ENCODE peak calls at places on chromosomes 6 and 20, in eight cellular contexts. O, Z, T, C, L, P, E and B are unnamed samples.

GRCh38 chr20:10953437-10953836 is 279.6 kb upstream of the JAG1 start:
- DNase-seq in E (no peak), C (no peak), P (no peak), T (no peak), O (no peak), L (no peak), Z (no peak), B (no peak)

GRCh38 chr20:9025643-9026042 is 43.2 kb upstream of the PLCB4 start:
- DNase-seq in L (no peak), C (no peak), P (peak; percentile 73), Z (peak; percentile 43), T (no peak), O (no peak), E (no peak), B (no peak)

GRCh38 chr20:62237772-62238568 is at the start of gene OSBPL2:
- DNase-seq in E (peak; percentile 97), L (peak; percentile 98), P (peak; percentile 99), C (peak; percentile 99), T (peak; percentile 100), O (peak; percentile 100), Z (peak; percentile 98), B (peak; percentile 99)

GRCh38 chr20:11935754-11936551 is 18.3 kb downstream of the BTBD3 start:
- DNase-seq in E (no peak), L (no peak), T (no peak), P (no peak), C (no peak), Z (no peak), O (no peak), B (no peak)

GRCh38 chr6:75397806-75398465 is 95.7 kb downstream of the FILIP1 start:
- DNase-seq in T (no peak), C (no peak), P (no peak), L (no peak), Z (peak; percentile 19), O (no peak), E (no peak), B (no peak)

GRCh38 chr20:36312724-36313441 is 6.7 kb downstream of the DLGAP4 start:
- DNase-seq in C (no peak), O (no peak), Z (no peak), P (no peak), T (no peak), L (no peak), E (no peak), B (no peak)

GRCh38 chr20:11777861-11778570 is 139.7 kb upstream of the BTBD3 start:
- DNase-seq in P (peak; percentile 54), O (no peak), L (no peak), E (no peak), Z (peak; percentile 60), C (no peak), T (no peak), B (no peak)

GRCh38 chr6:37936150-37936549 is 116.6 kb downstream of the ZFAND3 start:
- DNase-seq in T (no peak), P (no peak), E (no peak), L (no peak), C (no peak), Z (no peak), O (no peak), B (no peak)

GRCh38 chr6:167910652-167911051 is 83.9 kb downstream of the AFDN start:
- DNase-seq in C (no peak), E (no peak), Z (no peak), L (no peak), P (no peak), T (no peak), O (no peak), B (no peak)

GRCh38 chr6:89630488-89630887 is 8.1 kb downstream of the LYRM2 start:
- DNase-seq in O (peak; percentile 58), E (no peak), T (no peak), Z (no peak), P (no peak), C (no peak), L (peak; percentile 47), B (no peak)

GRCh38 chr6:46637145-46637544 is 15.5 kb downstream of the CYP39A1 start:
- DNase-seq in O (no peak), P (peak; percentile 76), E (no peak), Z (peak; percentile 50), C (no peak), T (no peak), L (no peak), B (no peak)

GRCh38 chr6:53461041-53461656 is 83.8 kb downstream of the GCLC start:
- DNase-seq in O (no peak), Z (peak; percentile 39), L (no peak), P (no peak), E (no peak), T (no peak), C (no peak), B (no peak)

GRCh38 chr20:6122111-6122872 is 538 bp downstream of the FERMT1 start:
- DNase-seq in O (no peak), C (no peak), E (no peak), L (no peak), Z (peak; percentile 84), P (peak; percentile 85), T (no peak), B (no peak)

GRCh38 chr20:63945031-63945658 is 11.1 kb downstream of the UCKL1 start:
- DNase-seq in Z (no peak), O (no peak), L (no peak), E (no peak), P (no peak), T (no peak), C (no peak), B (no peak)

DNA sequence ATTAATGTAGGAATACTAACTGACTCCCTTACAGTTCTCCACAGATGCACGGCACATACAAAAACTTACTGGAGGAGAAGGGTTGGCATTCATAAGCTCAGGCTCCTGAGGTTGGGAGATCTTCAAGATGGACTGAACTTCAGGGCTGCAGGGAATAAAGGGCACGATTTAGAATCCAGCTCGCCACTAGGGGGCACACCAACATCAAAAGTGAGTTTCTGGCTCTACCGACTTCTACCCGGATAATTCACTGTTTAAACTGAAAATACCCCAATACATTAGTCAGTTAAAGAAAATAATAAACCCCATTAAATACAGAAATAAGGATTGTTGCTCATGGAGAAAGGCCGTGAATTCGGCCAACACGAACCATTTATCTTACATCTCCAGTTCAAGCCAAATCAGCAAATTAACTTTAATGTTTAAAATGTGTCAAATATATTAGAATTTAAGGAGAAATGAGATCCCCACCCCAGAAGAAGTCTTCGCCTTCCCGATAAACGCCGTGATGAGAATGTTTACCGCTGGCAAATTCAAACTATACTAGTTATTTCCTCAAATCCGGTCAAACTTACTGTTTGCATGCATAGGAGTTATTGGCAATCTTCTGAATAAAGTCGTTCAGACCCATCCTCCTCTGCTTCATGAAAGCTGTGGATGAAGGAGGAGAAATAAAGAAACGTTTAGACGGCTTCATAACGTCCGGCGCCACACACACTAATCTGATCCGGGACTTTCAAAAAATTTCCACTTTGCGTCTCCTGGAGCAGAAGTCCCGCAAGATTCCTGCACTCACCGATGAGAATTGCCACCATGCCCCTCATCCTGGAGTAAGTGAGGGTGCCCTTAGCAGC is 121.7 kb upstream of the SLC2A12 start:
- DNase-seq in E (peak; percentile 77), T (peak; percentile 84), P (peak; percentile 85), L (peak; percentile 90), C (peak; percentile 85), Z (peak; percentile 92), O (peak; percentile 91), B (peak; percentile 80)
- H3K4me1 ChIP-seq in E (peaks cover 16% of the 10 kb centered on the region), T (peaks cover 52% of the 10 kb centered on the region), P (peaks cover 7% of the 10 kb centered on the region), L (peaks cover 30% of the 10 kb centered on the region), C (no peaks in the 10 kb centered on the region), Z (peaks cover 5% of the 10 kb centered on the region), O (no peaks in the 10 kb centered on the region), B (peaks cover 69% of the 10 kb centered on the region)

DNA sequence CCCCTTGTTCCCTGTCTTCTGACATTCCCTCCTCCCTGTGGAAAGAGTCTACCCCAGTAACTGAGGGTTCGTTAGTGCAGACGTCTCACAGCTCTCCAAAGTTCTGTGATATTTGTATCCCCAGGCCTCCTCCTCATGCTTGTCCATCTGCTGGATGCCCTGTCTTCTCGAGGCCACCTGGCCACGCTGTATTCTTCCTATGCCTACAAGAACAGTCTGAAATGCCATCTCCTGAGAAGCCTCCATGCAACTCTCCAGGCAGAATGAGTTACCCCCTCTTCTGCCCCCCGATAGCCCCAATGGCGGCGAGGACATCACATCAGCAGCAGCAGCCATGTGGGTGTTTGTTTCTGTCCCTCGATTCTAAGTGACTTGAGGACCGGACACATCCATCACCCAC is 9.3 kb downstream of the ULBP2 start:
- DNase-seq in C (no peak), O (no peak), P (no peak), Z (no peak), L (no peak), E (no peak), T (no peak), B (no peak)
- H3K27me3 ChIP-seq in C (no peaks in the 10 kb centered on the region), O (peaks cover 11% of the 10 kb centered on the region), P (no peaks in the 10 kb centered on the region), Z (peaks cover 94% of the 10 kb centered on the region), L (peaks cover 71% of the 10 kb centered on the region), E (peaks cover 21% of the 10 kb centered on the region), T (peaks cover 20% of the 10 kb centered on the region), B (peaks cover 61% of the 10 kb centered on the region)

GRCh38 chr6:14713008-14713452 is 532.8 kb upstream of the JARID2 start:
- DNase-seq in L (peak; percentile 77), E (no peak), O (peak; percentile 75), Z (peak; percentile 87), P (peak; percentile 81), T (no peak), C (peak; percentile 56), B (no peak)

GRCh38 chr6:14711056-14711703 is 534.7 kb upstream of the JARID2 start:
- DNase-seq in C (no peak), Z (peak; percentile 91), P (peak; percentile 85), T (peak; percentile 43), L (peak; percentile 49), E (no peak), O (no peak), B (no peak)

GRCh38 chr6:14710421-14710820 is 535.4 kb upstream of the JARID2 start:
- DNase-seq in E (no peak), T (no peak), O (no peak), P (no peak), Z (no peak), C (no peak), L (no peak), B (no peak)

GRCh38 chr6:14713561-14713960 is 532.3 kb upstream of the JARID2 start:
- DNase-seq in O (no peak), L (peak; percentile 36), T (no peak), P (no peak), C (no peak), Z (no peak), E (no peak), B (no peak)

DNA sequence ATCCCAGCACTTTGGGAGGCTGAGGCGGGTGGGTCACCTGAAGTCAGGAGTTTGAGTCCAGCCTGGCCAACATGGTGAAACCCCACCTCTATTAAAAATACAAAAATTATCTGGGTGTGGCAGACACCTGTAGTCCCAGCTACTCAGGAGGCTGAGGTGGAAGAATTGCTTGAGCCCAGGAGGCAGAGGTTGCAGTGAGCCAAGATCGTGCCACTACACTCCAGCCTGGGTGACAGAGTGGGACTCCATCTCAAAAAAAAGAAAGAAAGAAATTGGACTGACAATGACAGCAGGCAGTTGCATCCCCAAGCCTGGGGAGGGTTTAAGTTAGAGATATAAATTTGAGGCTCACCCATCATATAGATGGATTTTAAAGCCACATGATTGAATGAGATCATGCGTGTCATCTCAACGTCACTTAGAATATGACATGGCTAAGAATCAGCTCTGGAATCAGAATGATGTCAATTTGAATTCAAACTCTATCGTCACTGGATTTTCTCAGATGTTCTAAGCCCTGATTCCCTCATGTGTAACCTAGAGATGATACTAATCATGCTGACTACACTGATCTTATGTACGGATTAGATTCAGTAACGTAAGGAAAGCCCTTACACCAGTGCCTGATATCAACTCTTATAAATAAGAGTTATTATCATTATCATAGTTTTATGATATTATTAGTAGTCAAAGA is 534.0 kb upstream of the JARID2 start:
- DNase-seq in C (no peak), E (no peak), T (no peak), O (no peak), Z (no peak), L (no peak), P (no peak), B (no peak)
- H3K4me1 ChIP-seq in C (peaks cover under 1% of the 10 kb centered on the region), E (no peaks in the 10 kb centered on the region), T (no peaks in the 10 kb centered on the region), O (no peaks in the 10 kb centered on the region), Z (no peaks in the 10 kb centered on the region), L (peaks cover 20% of the 10 kb centered on the region), P (peaks cover 62% of the 10 kb centered on the region), B (no peaks in the 10 kb centered on the region)

GRCh38 chr6:1599469-1599868 is 10.2 kb upstream of the FOXC1 start:
- DNase-seq in T (no peak), P (no peak), C (no peak), E (no peak), L (no peak), Z (no peak), O (no peak), B (no peak)
- H3K27me3 ChIP-seq in T (no peaks in the 10 kb centered on the region), P (peaks cover 2% of the 10 kb centered on the region), C (peaks cover 8% of the 10 kb centered on the region), E (no peaks in the 10 kb centered on the region), L (peaks cover 60% of the 10 kb centered on the region), Z (peaks cover 33% of the 10 kb centered on the region), O (peaks cover under 1% of the 10 kb centered on the region), B (peaks cover 79% of the 10 kb centered on the region)